ENCODE peak calls at places on chromosomes 6 and 20, in four cellular contexts. One of them, this sample, is unnamed.

GRCh38 chr6:11251553-11252358 is 19.3 kb upstream of the NEDD9 start:
- DNase-seq in BJ: no peak
- DNase-seq in PC-3: peak; percentile 86
- DNase-seq in fibroblast of mammary gland: peak; percentile 82
- DNase-seq in this sample: peak; percentile 89

GRCh38 chr20:1664911-1665310 is 7.3 kb upstream of the SIRPG start:
- DNase-seq in BJ: no peak
- DNase-seq in PC-3: no peak
- DNase-seq in fibroblast of mammary gland: no peak
- DNase-seq in this sample: no peak

GRCh38 chr6:149237464-149237863 is 80.0 kb upstream of the TAB2 start:
- DNase-seq in BJ: no peak
- DNase-seq in PC-3: no peak
- DNase-seq in fibroblast of mammary gland: no peak
- DNase-seq in this sample: no peak

GRCh38 chr20:19047040-19047950 is 165.1 kb upstream of the SLC24A3 start:
- DNase-seq in BJ: no peak
- DNase-seq in PC-3: peak; percentile 92
- DNase-seq in fibroblast of mammary gland: no peak
- DNase-seq in this sample: no peak

GRCh38 chr6:47352169-47352568 is 42.5 kb upstream of the TNFRSF21 start:
- DNase-seq in BJ: no peak
- DNase-seq in PC-3: no peak
- DNase-seq in fibroblast of mammary gland: no peak
- DNase-seq in this sample: peak; percentile 9

GRCh38 chr20:47243906-47244305 is 112.6 kb downstream of the ZMYND8 start:
- DNase-seq in BJ: no peak
- DNase-seq in PC-3: no peak
- DNase-seq in fibroblast of mammary gland: no peak
- DNase-seq in this sample: no peak

GRCh38 chr20:35093245-35093884 is 758 bp upstream of the TRPC4AP start:
- DNase-seq in BJ: no peak
- DNase-seq in PC-3: peak; percentile 59
- DNase-seq in fibroblast of mammary gland: peak; percentile 80
- DNase-seq in this sample: peak; percentile 85

GRCh38 chr6:33696538-33697518 is 14.7 kb downstream of the UQCC2 start:
- DNase-seq in BJ: no peak
- DNase-seq in PC-3: peak; percentile 76
- DNase-seq in fibroblast of mammary gland: peak; percentile 85
- DNase-seq in this sample: peak; percentile 87

GRCh38 chr20:13029687-13030510 is 21.1 kb downstream of the SPTLC3 start:
- DNase-seq in BJ: peak; percentile 60
- DNase-seq in PC-3: peak; percentile 99
- DNase-seq in fibroblast of mammary gland: peak; percentile 92
- DNase-seq in this sample: peak; percentile 86

GRCh38 chr6:147170269-147170668 is 33.9 kb upstream of the STXBP5 start:
- DNase-seq in BJ: peak; percentile 91
- DNase-seq in PC-3: peak; percentile 63
- DNase-seq in fibroblast of mammary gland: peak; percentile 98
- DNase-seq in this sample: peak; percentile 97

GRCh38 chr6:16265351-16266341 is 27.3 kb downstream of the GMPR start:
- DNase-seq in BJ: no peak
- DNase-seq in PC-3: no peak
- DNase-seq in fibroblast of mammary gland: no peak
- DNase-seq in this sample: no peak
- H3K4me3 ChIP-seq in BJ: no peak overlapping the region
- H3K4me3 ChIP-seq in PC-3: no peak overlapping the region
- H3K4me3 ChIP-seq in fibroblast of mammary gland: no peak overlapping the region
- H3K4me3 ChIP-seq in this sample: no peak overlapping the region

DNA sequence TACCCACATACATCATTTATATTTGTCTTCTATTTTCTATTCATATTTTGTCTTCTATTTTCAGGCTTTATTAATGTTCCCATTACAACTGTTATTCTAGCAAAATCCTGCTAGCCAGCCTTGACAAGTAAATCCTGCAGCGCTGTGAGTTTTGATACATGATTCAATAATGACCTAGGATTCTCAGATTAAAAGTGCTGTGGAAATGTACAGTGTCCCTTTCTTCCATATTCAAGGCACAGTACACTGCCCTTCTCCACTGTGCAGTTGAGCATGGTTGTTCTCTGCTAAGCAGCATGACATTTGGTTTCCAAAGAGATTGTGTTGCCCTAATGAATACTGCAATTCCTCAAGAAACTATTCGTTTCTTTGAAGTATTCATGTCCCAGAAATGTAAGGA is 5.8 kb upstream of the HEY2 start:
- DNase-seq in BJ: no peak
- DNase-seq in PC-3: no peak
- DNase-seq in fibroblast of mammary gland: no peak
- DNase-seq in this sample: no peak
- H3K4me3 ChIP-seq in BJ: no peak overlapping the region
- H3K4me3 ChIP-seq in PC-3: no peak overlapping the region
- H3K4me3 ChIP-seq in fibroblast of mammary gland: no peak overlapping the region
- H3K4me3 ChIP-seq in this sample: no peak overlapping the region

DNA sequence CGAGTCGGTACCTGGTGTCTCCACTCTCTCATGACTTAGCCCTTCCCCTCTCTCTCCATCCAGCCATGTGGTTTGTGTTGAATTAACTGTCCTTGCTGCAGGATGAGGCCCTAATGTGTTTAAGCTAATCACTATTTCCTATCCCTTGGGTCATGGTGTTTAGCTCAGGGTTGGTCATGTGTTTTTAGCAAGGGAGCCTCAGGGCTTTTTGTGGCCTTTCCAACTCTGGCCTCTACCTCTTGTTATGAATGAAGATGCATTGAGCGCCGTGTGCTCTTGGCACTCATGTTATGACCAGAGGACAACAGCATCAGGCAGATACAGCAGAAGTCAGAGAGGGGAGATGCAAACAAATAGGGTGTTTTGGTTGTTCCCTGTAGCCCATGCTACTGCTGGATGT is 674.2 kb upstream of the FLRT3 start:
- DNase-seq in BJ: no peak
- DNase-seq in PC-3: no peak
- DNase-seq in fibroblast of mammary gland: no peak
- DNase-seq in this sample: no peak
- H3K4me3 ChIP-seq in BJ: no peak overlapping the region
- H3K4me3 ChIP-seq in PC-3: no peak overlapping the region
- H3K4me3 ChIP-seq in fibroblast of mammary gland: no peak overlapping the region
- H3K4me3 ChIP-seq in this sample: no peak overlapping the region

GRCh38 chr6:7390218-7390878 is 740 bp downstream of the RIOK1 start:
- DNase-seq in BJ: no peak
- DNase-seq in PC-3: no peak
- DNase-seq in fibroblast of mammary gland: no peak
- DNase-seq in this sample: no peak

GRCh38 chr6:7392402-7392801 is 2.8 kb downstream of the RIOK1 start:
- DNase-seq in BJ: no peak
- DNase-seq in PC-3: no peak
- DNase-seq in fibroblast of mammary gland: peak; percentile 23
- DNase-seq in this sample: peak; percentile 13

GRCh38 chr6:7389451-7390217 is at the start of the genes CAGE1 and RIOK1:
- DNase-seq in BJ: peak; percentile 70
- DNase-seq in PC-3: peak; percentile 91
- DNase-seq in fibroblast of mammary gland: peak; percentile 93
- DNase-seq in this sample: peak; percentile 95

GRCh38 chr6:7389162-7389450 is 436 bp downstream of the CAGE1 start:
- DNase-seq in BJ: no peak
- DNase-seq in PC-3: peak; percentile 58
- DNase-seq in fibroblast of mammary gland: peak; percentile 54
- DNase-seq in this sample: no peak

DNA sequence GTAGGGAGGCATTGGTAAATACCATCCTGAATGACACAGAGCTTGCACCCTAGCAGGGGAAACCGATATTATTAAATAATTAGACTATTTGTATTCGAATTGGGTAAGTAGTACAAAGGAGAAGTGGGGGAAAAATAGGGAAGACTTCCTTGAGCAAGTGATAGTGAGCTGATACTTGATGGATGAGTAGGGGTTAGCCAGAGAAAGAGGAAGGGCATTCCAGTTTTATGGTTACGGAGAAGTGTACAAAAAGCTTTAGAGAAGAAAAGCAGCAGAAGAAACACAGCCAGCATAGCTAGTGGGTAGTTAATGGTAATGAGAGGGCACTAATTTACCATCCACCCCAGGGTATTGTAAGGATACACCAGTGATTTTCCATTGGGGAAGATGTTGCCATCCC is 1.6 kb downstream of the RIOK1 start:
- DNase-seq in BJ: no peak
- DNase-seq in PC-3: no peak
- DNase-seq in fibroblast of mammary gland: peak; percentile 26
- DNase-seq in this sample: no peak
- H3K4me3 ChIP-seq in BJ: no peak overlapping the region
- H3K4me3 ChIP-seq in PC-3: peak overlapping the region; percentile 82
- H3K4me3 ChIP-seq in fibroblast of mammary gland: peak overlapping the region; percentile 78
- H3K4me3 ChIP-seq in this sample: no peak overlapping the region

DNA sequence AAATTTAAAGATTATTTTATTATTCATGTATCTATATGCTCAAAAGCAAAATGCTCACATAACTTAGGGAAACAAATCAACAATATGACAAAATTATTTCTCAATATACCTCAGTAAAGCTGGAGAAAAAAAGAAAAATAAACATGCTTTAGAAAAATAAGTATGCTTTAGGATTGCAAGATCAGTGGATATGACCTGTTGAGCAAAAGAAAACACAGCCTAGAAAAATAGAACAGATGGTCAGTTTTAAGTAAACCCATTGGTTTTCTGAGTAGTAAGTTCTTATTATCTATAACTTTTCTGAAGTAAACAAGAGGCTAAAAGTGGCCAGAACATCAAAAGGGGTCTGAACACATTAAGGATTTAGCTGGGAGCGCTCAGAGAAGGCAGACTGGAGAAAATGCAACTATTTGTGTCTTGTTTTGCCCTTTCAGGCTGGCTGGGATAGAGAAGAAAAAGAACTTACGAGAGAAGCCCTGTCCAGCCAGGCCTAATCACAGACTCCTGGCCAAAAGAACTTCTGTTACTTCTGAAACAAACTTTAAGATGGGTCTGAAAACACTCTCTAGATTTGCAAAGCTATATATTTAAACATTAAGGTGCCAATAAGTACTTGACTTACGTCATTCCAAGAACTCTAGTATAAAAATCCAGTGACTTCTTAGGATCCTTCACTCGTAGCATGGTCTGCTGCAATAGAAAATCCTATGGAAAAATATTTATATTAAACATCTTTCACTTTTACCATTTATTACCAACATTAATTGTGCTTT is 16.5 kb downstream of the GLO1 start:
- DNase-seq in BJ: no peak
- DNase-seq in PC-3: no peak
- DNase-seq in fibroblast of mammary gland: no peak
- DNase-seq in this sample: no peak
- H3K4me3 ChIP-seq in BJ: no peak overlapping the region
- H3K4me3 ChIP-seq in PC-3: no peak overlapping the region
- H3K4me3 ChIP-seq in fibroblast of mammary gland: no peak overlapping the region
- H3K4me3 ChIP-seq in this sample: no peak overlapping the region

GRCh38 chr6:1812487-1812886 is 202.8 kb downstream of the FOXC1 start:
- DNase-seq in BJ: no peak
- DNase-seq in PC-3: no peak
- DNase-seq in fibroblast of mammary gland: no peak
- DNase-seq in this sample: no peak

GRCh38 chr6:1817033-1817761 is 207.5 kb downstream of the FOXC1 start:
- DNase-seq in BJ: no peak
- DNase-seq in PC-3: no peak
- DNase-seq in fibroblast of mammary gland: peak; percentile 63
- DNase-seq in this sample: peak; percentile 54

GRCh38 chr6:1812034-1812433 is 202.3 kb downstream of the FOXC1 start:
- DNase-seq in BJ: no peak
- DNase-seq in PC-3: no peak
- DNase-seq in fibroblast of mammary gland: no peak
- DNase-seq in this sample: no peak

GRCh38 chr6:1815827-1816452 is 206.2 kb downstream of the FOXC1 start:
- DNase-seq in BJ: no peak
- DNase-seq in PC-3: no peak
- DNase-seq in fibroblast of mammary gland: no peak
- DNase-seq in this sample: no peak

DNA sequence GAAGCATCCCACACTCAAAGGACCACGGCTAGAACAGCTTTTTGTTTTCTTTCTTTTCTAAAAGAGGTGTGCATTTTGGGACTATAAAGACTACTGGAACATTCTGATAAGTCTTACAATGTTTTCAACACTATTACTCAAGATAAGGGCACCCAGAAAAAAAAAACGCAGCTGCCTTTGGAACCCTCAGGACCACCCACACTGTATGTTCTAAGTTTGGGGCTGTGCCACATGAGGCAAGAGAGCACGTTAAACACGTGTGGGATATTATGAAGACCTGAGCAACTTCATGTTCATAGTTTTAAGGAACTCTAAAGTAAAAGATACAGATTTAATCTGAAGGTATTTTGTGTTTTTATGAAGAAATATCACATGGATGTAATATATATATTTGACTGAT is 204.6 kb downstream of the FOXC1 start:
- DNase-seq in BJ: no peak
- DNase-seq in PC-3: no peak
- DNase-seq in fibroblast of mammary gland: no peak
- DNase-seq in this sample: no peak
- H3K4me3 ChIP-seq in BJ: no peak overlapping the region
- H3K4me3 ChIP-seq in PC-3: no peak overlapping the region
- H3K4me3 ChIP-seq in fibroblast of mammary gland: no peak overlapping the region
- H3K4me3 ChIP-seq in this sample: no peak overlapping the region

DNA sequence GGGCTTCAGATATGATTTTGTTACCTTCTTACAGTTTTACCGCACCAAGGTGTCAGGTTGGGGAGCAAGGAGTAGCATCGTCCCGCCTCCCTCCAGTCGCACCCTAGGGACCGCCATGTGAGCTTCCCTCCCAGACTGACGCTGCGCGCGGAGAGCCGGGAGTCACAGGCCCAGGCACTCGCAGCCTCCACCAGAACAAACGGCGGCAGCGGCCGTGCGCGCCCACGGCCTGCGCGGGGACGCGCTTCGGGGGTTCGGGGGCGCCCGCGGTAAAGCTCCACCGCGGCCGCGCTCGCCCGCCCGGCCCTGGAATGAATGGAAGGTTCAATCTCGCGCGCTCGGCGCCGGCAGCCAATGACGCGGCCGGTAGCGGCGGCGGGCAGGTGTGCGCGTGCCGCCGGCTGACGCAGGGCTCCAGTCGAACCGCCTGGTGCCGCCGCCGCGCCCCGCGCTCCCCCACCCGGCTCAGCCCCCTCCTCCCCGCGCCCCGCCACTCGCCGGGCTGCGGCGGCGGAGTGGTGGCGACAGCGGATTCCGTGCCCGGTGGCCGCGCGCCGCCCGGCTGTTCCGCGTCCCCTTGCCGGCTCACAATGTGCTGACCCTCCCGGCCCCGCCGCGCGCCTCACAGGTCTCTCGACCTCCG is 16.5 kb upstream of the LIN28B start:
- DNase-seq in BJ: no peak
- DNase-seq in PC-3: no peak
- DNase-seq in fibroblast of mammary gland: no peak
- DNase-seq in this sample: no peak
- H3K4me3 ChIP-seq in BJ: peak overlapping the region; percentile 43
- H3K4me3 ChIP-seq in PC-3: no peak overlapping the region
- H3K4me3 ChIP-seq in fibroblast of mammary gland: no peak overlapping the region
- H3K4me3 ChIP-seq in this sample: peak overlapping the region; percentile 49

GRCh38 chr6:87645080-87645479 is 55.1 kb downstream of the ORC3 start:
- DNase-seq in BJ: no peak
- DNase-seq in PC-3: no peak
- DNase-seq in fibroblast of mammary gland: no peak
- DNase-seq in this sample: no peak
- H3K4me3 ChIP-seq in BJ: no peak overlapping the region
- H3K4me3 ChIP-seq in PC-3: no peak overlapping the region
- H3K4me3 ChIP-seq in fibroblast of mammary gland: no peak overlapping the region
- H3K4me3 ChIP-seq in this sample: no peak overlapping the region

GRCh38 chr20:57329608-57330221 is at the start of gene SPO11:
- DNase-seq in BJ: no peak
- DNase-seq in PC-3: no peak
- DNase-seq in fibroblast of mammary gland: no peak
- DNase-seq in this sample: no peak
- H3K4me3 ChIP-seq in BJ: no peak within 1 kb of the TSS
- H3K4me3 ChIP-seq in PC-3: no peak within 1 kb of the TSS
- H3K4me3 ChIP-seq in fibroblast of mammary gland: no peak within 1 kb of the TSS
- H3K4me3 ChIP-seq in this sample: no peak within 1 kb of the TSS